ENCODE peak calls at places on chromosomes 7 and 10, in eight cellular contexts. E is D721Med; N is natural killer cell; O is AG04450; P is hypothalamus; C is C1 segment of cervical spinal cord; W is dorsolateral prefrontal cortex; F is CD8-positive, alpha-beta T cell. L is an unnamed sample.

GRCh38 chr10:80894339-80894791 is 356.7 kb downstream of the SH2D4B start:
- DNase-seq in N (no peak), P (no peak), F (no peak), O (no peak), E (no peak), W (no peak), C (no peak), L (no peak)

GRCh38 chr10:126225672-126226007 is 162.6 kb downstream of the ADAM12 start:
- DNase-seq in W (no peak), F (no peak), N (no peak), C (no peak), P (no peak), O (no peak), E (no peak), L (no peak)

GRCh38 chr7:114051871-114052324 is 133.1 kb upstream of the PPP1R3A start:
- DNase-seq in P (no peak), O (no peak), E (no peak), F (no peak), W (no peak), C (no peak), N (no peak), L (no peak)

GRCh38 chr10:47087667-47088066 is 176.4 kb downstream of the PTPN20 start:
- DNase-seq in P (no peak), C (no peak), F (peak), E (no peak), O (no peak), N (no peak), W (no peak), L (no peak)

GRCh38 chr10:11782793-11783557 is 40.2 kb upstream of the PROSER2 start:
- DNase-seq in C (no peak), O (peak), F (no peak), P (peak), W (no peak), E (peak), N (no peak), L (no peak)

GRCh38 chr7:61111-61510 is 131.3 kb upstream of the FAM20C start:
- DNase-seq in W (no peak), E (no peak), F (no peak), P (no peak), N (no peak), C (no peak), O (no peak), L (no peak)

GRCh38 chr7:38284553-38284952 is 11.1 kb upstream of the TARP start:
- DNase-seq in F (no peak), W (no peak), P (no peak), E (no peak), C (no peak), O (no peak), N (no peak), L (no peak)

GRCh38 chr10:129495697-129496096 is 28.7 kb downstream of the MGMT start:
- DNase-seq in C (no peak), P (no peak), E (no peak), O (no peak), N (no peak), F (no peak), W (no peak), L (no peak)

GRCh38 chr10:114755537-114755936 is 66.0 kb upstream of the FHIP2A start:
- DNase-seq in O (no peak), W (peak), P (no peak), N (no peak), C (no peak), F (no peak), E (no peak), L (no peak)

GRCh38 chr7:79420464-79420863 is 33.0 kb downstream of the MAGI2 start:
- DNase-seq in O (peak), N (no peak), E (no peak), W (no peak), C (no peak), F (no peak), P (peak), L (no peak)

GRCh38 chr10:1204434-1205326 is 148.5 kb downstream of the WDR37 start:
- DNase-seq in F (no peak), C (no peak), E (no peak), W (no peak), P (no peak), N (no peak), O (no peak), L (no peak)

GRCh38 chr7:54964136-54964535 is 54.7 kb upstream of the EGFR start:
- DNase-seq in P (no peak), F (no peak), N (no peak), C (no peak), W (no peak), O (no peak), E (no peak), L (no peak)

GRCh38 chr7:99383203-99383602 is 8.7 kb downstream of the ARPC1B start:
- DNase-seq in E (no peak), N (no peak), P (no peak), W (no peak), F (no peak), O (no peak), C (no peak), L (no peak)

GRCh38 chr10:102327002-102327401 is 68.5 kb upstream of the NFKB2 start:
- DNase-seq in E (no peak), P (no peak), C (no peak), F (no peak), O (no peak), W (no peak), N (no peak), L (no peak)